ENCODE peak calls at places on chromosomes 12 and 14, in six cellular contexts. One of them, this sample, is unnamed.

GRCh38 chr12:122001379-122002209 is 20.1 kb upstream of the BCL7A start:
- DNase-seq in posterior cingulate gyrus: no peak
- DNase-seq in stimulated activated CD4-positive, alpha-beta T cell treated with anti-CD3 and anti-CD28 coated beads, TNF-alpha, amount 100 ng/mL, for 1 hour: no peak
- DNase-seq in neuronal stem cell: peak
- DNase-seq in effector memory CD4-positive, alpha-beta T cell: no peak
- DNase-seq in RPMI7951: no peak
- DNase-seq in this sample: no peak

GRCh38 chr12:31589582-31589895 is 1.4 kb downstream of the DENND5B start:
- DNase-seq in posterior cingulate gyrus: no peak
- DNase-seq in stimulated activated CD4-positive, alpha-beta T cell treated with anti-CD3 and anti-CD28 coated beads, TNF-alpha, amount 100 ng/mL, for 1 hour: no peak
- DNase-seq in neuronal stem cell: no peak
- DNase-seq in effector memory CD4-positive, alpha-beta T cell: no peak
- DNase-seq in RPMI7951: no peak
- DNase-seq in this sample: no peak

GRCh38 chr12:94941440-94941862 is 62.0 kb downstream of the NDUFA12 start:
- DNase-seq in posterior cingulate gyrus: peak
- DNase-seq in stimulated activated CD4-positive, alpha-beta T cell treated with anti-CD3 and anti-CD28 coated beads, TNF-alpha, amount 100 ng/mL, for 1 hour: no peak
- DNase-seq in neuronal stem cell: no peak
- DNase-seq in effector memory CD4-positive, alpha-beta T cell: peak
- DNase-seq in RPMI7951: peak
- DNase-seq in this sample: peak

GRCh38 chr14:102055181-102055901 is 31.5 kb downstream of the HSP90AA1 start:
- DNase-seq in posterior cingulate gyrus: no peak
- DNase-seq in stimulated activated CD4-positive, alpha-beta T cell treated with anti-CD3 and anti-CD28 coated beads, TNF-alpha, amount 100 ng/mL, for 1 hour: no peak
- DNase-seq in neuronal stem cell: no peak
- DNase-seq in effector memory CD4-positive, alpha-beta T cell: no peak
- DNase-seq in RPMI7951: no peak
- DNase-seq in this sample: no peak

GRCh38 chr14:64444984-64445845 is 20.1 kb upstream of the AKAP5 start:
- DNase-seq in posterior cingulate gyrus: no peak
- DNase-seq in stimulated activated CD4-positive, alpha-beta T cell treated with anti-CD3 and anti-CD28 coated beads, TNF-alpha, amount 100 ng/mL, for 1 hour: no peak
- DNase-seq in neuronal stem cell: no peak
- DNase-seq in effector memory CD4-positive, alpha-beta T cell: peak
- DNase-seq in RPMI7951: peak
- DNase-seq in this sample: peak

GRCh38 chr14:53979747-53980642 is 23.4 kb upstream of the BMP4 start:
- DNase-seq in posterior cingulate gyrus: no peak
- DNase-seq in stimulated activated CD4-positive, alpha-beta T cell treated with anti-CD3 and anti-CD28 coated beads, TNF-alpha, amount 100 ng/mL, for 1 hour: no peak
- DNase-seq in neuronal stem cell: no peak
- DNase-seq in effector memory CD4-positive, alpha-beta T cell: no peak
- DNase-seq in RPMI7951: peak
- DNase-seq in this sample: peak

GRCh38 chr12:79691299-79692248 is 810 bp upstream of the PAWR start:
- DNase-seq in posterior cingulate gyrus: no peak
- DNase-seq in stimulated activated CD4-positive, alpha-beta T cell treated with anti-CD3 and anti-CD28 coated beads, TNF-alpha, amount 100 ng/mL, for 1 hour: no peak
- DNase-seq in neuronal stem cell: no peak
- DNase-seq in effector memory CD4-positive, alpha-beta T cell: no peak
- DNase-seq in RPMI7951: peak
- DNase-seq in this sample: peak

GRCh38 chr14:58077621-58078020 is 74.4 kb downstream of the ARMH4 start:
- DNase-seq in posterior cingulate gyrus: no peak
- DNase-seq in stimulated activated CD4-positive, alpha-beta T cell treated with anti-CD3 and anti-CD28 coated beads, TNF-alpha, amount 100 ng/mL, for 1 hour: no peak
- DNase-seq in neuronal stem cell: no peak
- DNase-seq in effector memory CD4-positive, alpha-beta T cell: no peak
- DNase-seq in RPMI7951: peak
- DNase-seq in this sample: peak

GRCh38 chr12:9750276-9751203 is 10.2 kb downstream of the CD69 start:
- DNase-seq in posterior cingulate gyrus: no peak
- DNase-seq in stimulated activated CD4-positive, alpha-beta T cell treated with anti-CD3 and anti-CD28 coated beads, TNF-alpha, amount 100 ng/mL, for 1 hour: no peak
- DNase-seq in neuronal stem cell: peak
- DNase-seq in effector memory CD4-positive, alpha-beta T cell: peak
- DNase-seq in RPMI7951: peak
- DNase-seq in this sample: peak